ENCODE peak calls at places on chromosomes 12 and 14, in nine cellular contexts. One of them, this sample, is unnamed.

GRCh38 chr12:43337571-43338497 is 214.2 kb downstream of the ADAMTS20 start:
- DNase-seq in Calu3: peak; percentile 75
- DNase-seq in NCI-H1092: no peak
- DNase-seq in caudate nucleus: no peak
- DNase-seq in T1000: no peak
- DNase-seq in H7: no peak
- DNase-seq in smooth muscle cell of the brain vasculature: no peak
- DNase-seq in OCI-M1: peak; percentile 46
- DNase-seq in NCI-H1436: no peak
- DNase-seq in this sample: no peak

GRCh38 chr12:57433370-57433769 is 1.2 kb upstream of the INHBC start:
- DNase-seq in NCI-H1436: no peak
- DNase-seq in H7: no peak
- DNase-seq in T1000: no peak
- DNase-seq in caudate nucleus: no peak
- DNase-seq in Calu3: no peak
- DNase-seq in OCI-M1: no peak
- DNase-seq in NCI-H1092: no peak
- DNase-seq in smooth muscle cell of the brain vasculature: no peak
- DNase-seq in this sample: no peak

GRCh38 chr12:49965836-49966235 is 4.2 kb downstream of the AQP5 start:
- DNase-seq in T1000: no peak
- DNase-seq in Calu3: no peak
- DNase-seq in caudate nucleus: no peak
- DNase-seq in smooth muscle cell of the brain vasculature: no peak
- DNase-seq in NCI-H1436: no peak
- DNase-seq in H7: no peak
- DNase-seq in NCI-H1092: no peak
- DNase-seq in OCI-M1: no peak
- DNase-seq in this sample: no peak

GRCh38 chr12:104505095-104505819 is 48.5 kb downstream of the CHST11 start:
- DNase-seq in NCI-H1092: peak; percentile 35
- DNase-seq in H7: no peak
- DNase-seq in T1000: no peak
- DNase-seq in Calu3: no peak
- DNase-seq in caudate nucleus: no peak
- DNase-seq in NCI-H1436: peak; percentile 53
- DNase-seq in OCI-M1: no peak
- DNase-seq in smooth muscle cell of the brain vasculature: no peak
- DNase-seq in this sample: peak; percentile 94

GRCh38 chr14:61545716-61546455 is 149.4 kb upstream of the HIF1A start:
- DNase-seq in H7: no peak
- DNase-seq in Calu3: no peak
- DNase-seq in T1000: no peak
- DNase-seq in OCI-M1: no peak
- DNase-seq in NCI-H1436: no peak
- DNase-seq in NCI-H1092: no peak
- DNase-seq in smooth muscle cell of the brain vasculature: no peak
- DNase-seq in caudate nucleus: peak; percentile 58
- DNase-seq in this sample: no peak

GRCh38 chr14:49942090-49942489 is 49.2 kb downstream of the ARF6 start:
- DNase-seq in Calu3: no peak
- DNase-seq in T1000: no peak
- DNase-seq in NCI-H1436: no peak
- DNase-seq in caudate nucleus: no peak
- DNase-seq in NCI-H1092: no peak
- DNase-seq in OCI-M1: no peak
- DNase-seq in H7: no peak
- DNase-seq in smooth muscle cell of the brain vasculature: no peak
- DNase-seq in this sample: no peak

GRCh38 chr14:56474419-56475022 is 105.1 kb upstream of the TMEM260 start:
- DNase-seq in smooth muscle cell of the brain vasculature: no peak
- DNase-seq in OCI-M1: peak; percentile 70
- DNase-seq in NCI-H1092: peak; percentile 56
- DNase-seq in T1000: peak; percentile 4
- DNase-seq in H7: peak; percentile 58
- DNase-seq in caudate nucleus: no peak
- DNase-seq in Calu3: peak; percentile 20
- DNase-seq in NCI-H1436: peak; percentile 44
- DNase-seq in this sample: peak; percentile 35

GRCh38 chr12:119410396-119410795 is 75.9 kb downstream of the CCDC60 start:
- DNase-seq in Calu3: no peak
- DNase-seq in NCI-H1436: no peak
- DNase-seq in H7: no peak
- DNase-seq in caudate nucleus: no peak
- DNase-seq in OCI-M1: no peak
- DNase-seq in NCI-H1092: no peak
- DNase-seq in T1000: no peak
- DNase-seq in smooth muscle cell of the brain vasculature: no peak
- DNase-seq in this sample: no peak

GRCh38 chr14:86654558-86655184 is 1124.7 kb downstream of the FLRT2 start:
- DNase-seq in smooth muscle cell of the brain vasculature: peak; percentile 20
- DNase-seq in caudate nucleus: no peak
- DNase-seq in Calu3: peak; percentile 38
- DNase-seq in NCI-H1092: peak; percentile 18
- DNase-seq in NCI-H1436: no peak
- DNase-seq in H7: peak; percentile 30
- DNase-seq in OCI-M1: peak; percentile 84
- DNase-seq in T1000: no peak
- DNase-seq in this sample: peak; percentile 21

GRCh38 chr14:95318870-95319311 is 817 bp downstream of the CLMN start:
- DNase-seq in NCI-H1436: no peak
- DNase-seq in OCI-M1: no peak
- DNase-seq in caudate nucleus: no peak
- DNase-seq in H7: peak; percentile 77
- DNase-seq in T1000: no peak
- DNase-seq in smooth muscle cell of the brain vasculature: no peak
- DNase-seq in NCI-H1092: no peak
- DNase-seq in Calu3: no peak
- DNase-seq in this sample: no peak

GRCh38 chr12:130747867-130748740 is 32.0 kb upstream of the RIMBP2 start:
- DNase-seq in H7: peak; percentile 87
- DNase-seq in Calu3: peak; percentile 85
- DNase-seq in smooth muscle cell of the brain vasculature: no peak
- DNase-seq in caudate nucleus: peak; percentile 75
- DNase-seq in T1000: no peak
- DNase-seq in OCI-M1: peak; percentile 90
- DNase-seq in NCI-H1092: peak; percentile 56
- DNase-seq in NCI-H1436: peak; percentile 75
- DNase-seq in this sample: peak; percentile 68

GRCh38 chr12:64781374-64782029 is 22.3 kb upstream of the GNS start:
- DNase-seq in caudate nucleus: no peak
- DNase-seq in NCI-H1436: peak; percentile 38
- DNase-seq in Calu3: peak; percentile 36
- DNase-seq in smooth muscle cell of the brain vasculature: no peak
- DNase-seq in H7: peak; percentile 57
- DNase-seq in T1000: no peak
- DNase-seq in OCI-M1: no peak
- DNase-seq in NCI-H1092: no peak
- DNase-seq in this sample: no peak

GRCh38 chr12:103930787-103931536 is 752 bp downstream of the HSP90B1 start:
- DNase-seq in caudate nucleus: peak; percentile 4
- DNase-seq in T1000: no peak
- DNase-seq in smooth muscle cell of the brain vasculature: no peak
- DNase-seq in H7: no peak
- DNase-seq in OCI-M1: peak; percentile 66
- DNase-seq in NCI-H1436: no peak
- DNase-seq in Calu3: peak; percentile 18
- DNase-seq in NCI-H1092: no peak
- DNase-seq in this sample: peak; percentile 68

GRCh38 chr14:38592764-38593442 is 337.0 kb upstream of the CLEC14A start:
- DNase-seq in Calu3: no peak
- DNase-seq in NCI-H1092: no peak
- DNase-seq in smooth muscle cell of the brain vasculature: no peak
- DNase-seq in T1000: no peak
- DNase-seq in H7: no peak
- DNase-seq in NCI-H1436: no peak
- DNase-seq in OCI-M1: no peak
- DNase-seq in caudate nucleus: no peak
- DNase-seq in this sample: no peak

GRCh38 chr14:102469261-102469660 is 40.3 kb downstream of the ANKRD9 start:
- DNase-seq in H7: no peak
- DNase-seq in Calu3: no peak
- DNase-seq in NCI-H1092: no peak
- DNase-seq in T1000: no peak
- DNase-seq in smooth muscle cell of the brain vasculature: no peak
- DNase-seq in NCI-H1436: no peak
- DNase-seq in caudate nucleus: no peak
- DNase-seq in OCI-M1: no peak
- DNase-seq in this sample: no peak

GRCh38 chr12:11650697-11651281 is 1.3 kb downstream of the ETV6 start:
- DNase-seq in H7: no peak
- DNase-seq in NCI-H1436: no peak
- DNase-seq in T1000: no peak
- DNase-seq in caudate nucleus: no peak
- DNase-seq in smooth muscle cell of the brain vasculature: no peak
- DNase-seq in OCI-M1: peak; percentile 85
- DNase-seq in Calu3: no peak
- DNase-seq in NCI-H1092: peak; percentile 26
- DNase-seq in this sample: peak; percentile 65

GRCh38 chr12:19110541-19110940 is 19.0 kb upstream of the PLEKHA5 start:
- DNase-seq in Calu3: no peak
- DNase-seq in OCI-M1: no peak
- DNase-seq in T1000: no peak
- DNase-seq in smooth muscle cell of the brain vasculature: no peak
- DNase-seq in NCI-H1436: no peak
- DNase-seq in NCI-H1092: no peak
- DNase-seq in caudate nucleus: no peak
- DNase-seq in H7: no peak
- DNase-seq in this sample: no peak

GRCh38 chr12:6612247-6612646 is 5.1 kb upstream of the CHD4 start:
- DNase-seq in T1000: no peak
- DNase-seq in H7: no peak
- DNase-seq in Calu3: no peak
- DNase-seq in smooth muscle cell of the brain vasculature: no peak
- DNase-seq in NCI-H1092: no peak
- DNase-seq in caudate nucleus: no peak
- DNase-seq in OCI-M1: no peak
- DNase-seq in NCI-H1436: no peak
- DNase-seq in this sample: no peak

GRCh38 chr14:77094672-77095284 is 3.3 kb upstream of the CIPC start:
- DNase-seq in H7: peak; percentile 73
- DNase-seq in T1000: peak; percentile 50
- DNase-seq in OCI-M1: peak; percentile 82
- DNase-seq in caudate nucleus: peak; percentile 75
- DNase-seq in NCI-H1436: peak; percentile 74
- DNase-seq in NCI-H1092: peak; percentile 79
- DNase-seq in smooth muscle cell of the brain vasculature: peak; percentile 67
- DNase-seq in Calu3: peak; percentile 86
- DNase-seq in this sample: peak; percentile 90

GRCh38 chr12:116958402-116959197 is 47.9 kb downstream of the FBXW8 start:
- DNase-seq in NCI-H1092: no peak
- DNase-seq in caudate nucleus: no peak
- DNase-seq in smooth muscle cell of the brain vasculature: no peak
- DNase-seq in OCI-M1: no peak
- DNase-seq in T1000: no peak
- DNase-seq in NCI-H1436: no peak
- DNase-seq in Calu3: no peak
- DNase-seq in H7: no peak
- DNase-seq in this sample: peak; percentile 16

GRCh38 chr12:113322353-113322752 is 12.6 kb downstream of the SLC8B1 start:
- DNase-seq in smooth muscle cell of the brain vasculature: no peak
- DNase-seq in NCI-H1436: no peak
- DNase-seq in NCI-H1092: no peak
- DNase-seq in caudate nucleus: no peak
- DNase-seq in Calu3: no peak
- DNase-seq in OCI-M1: peak; percentile 23
- DNase-seq in H7: no peak
- DNase-seq in T1000: peak; percentile 2
- DNase-seq in this sample: no peak

GRCh38 chr12:43277630-43278267 is 274.3 kb downstream of the ADAMTS20 start:
- DNase-seq in NCI-H1092: no peak
- DNase-seq in NCI-H1436: no peak
- DNase-seq in H7: no peak
- DNase-seq in OCI-M1: no peak
- DNase-seq in Calu3: peak; percentile 1
- DNase-seq in smooth muscle cell of the brain vasculature: no peak
- DNase-seq in caudate nucleus: no peak
- DNase-seq in T1000: no peak
- DNase-seq in this sample: no peak

GRCh38 chr14:92459479-92460421 is 53.8 kb upstream of the RIN3 start:
- DNase-seq in Calu3: no peak
- DNase-seq in NCI-H1092: no peak
- DNase-seq in caudate nucleus: no peak
- DNase-seq in OCI-M1: no peak
- DNase-seq in NCI-H1436: no peak
- DNase-seq in H7: peak; percentile 35
- DNase-seq in T1000: no peak
- DNase-seq in smooth muscle cell of the brain vasculature: no peak
- DNase-seq in this sample: no peak

GRCh38 chr12:11724888-11725310 is 75.4 kb downstream of the ETV6 start:
- DNase-seq in smooth muscle cell of the brain vasculature: no peak
- DNase-seq in NCI-H1092: no peak
- DNase-seq in caudate nucleus: no peak
- DNase-seq in NCI-H1436: no peak
- DNase-seq in H7: no peak
- DNase-seq in OCI-M1: no peak
- DNase-seq in Calu3: no peak
- DNase-seq in T1000: no peak
- DNase-seq in this sample: no peak

GRCh38 chr12:98845957-98846356 is 200.9 kb downstream of the APAF1 start:
- DNase-seq in OCI-M1: no peak
- DNase-seq in smooth muscle cell of the brain vasculature: no peak
- DNase-seq in NCI-H1436: no peak
- DNase-seq in T1000: no peak
- DNase-seq in NCI-H1092: no peak
- DNase-seq in H7: no peak
- DNase-seq in Calu3: no peak
- DNase-seq in caudate nucleus: no peak
- DNase-seq in this sample: no peak

GRCh38 chr14:69002069-69002468 is 23.0 kb upstream of the ACTN1 start:
- DNase-seq in NCI-H1092: no peak
- DNase-seq in smooth muscle cell of the brain vasculature: no peak
- DNase-seq in OCI-M1: no peak
- DNase-seq in H7: peak; percentile 65
- DNase-seq in T1000: no peak
- DNase-seq in Calu3: peak; percentile 58
- DNase-seq in NCI-H1436: no peak
- DNase-seq in caudate nucleus: no peak
- DNase-seq in this sample: peak; percentile 17

GRCh38 chr12:107131832-107132616 is 38.7 kb upstream of the CRY1 start:
- DNase-seq in caudate nucleus: peak; percentile 7
- DNase-seq in smooth muscle cell of the brain vasculature: peak; percentile 39
- DNase-seq in OCI-M1: peak; percentile 71
- DNase-seq in NCI-H1092: peak; percentile 74
- DNase-seq in H7: peak; percentile 60
- DNase-seq in T1000: peak; percentile 15
- DNase-seq in Calu3: peak; percentile 44
- DNase-seq in NCI-H1436: peak; percentile 60
- DNase-seq in this sample: peak; percentile 41

GRCh38 chr14:80636071-80636470 is 305.5 kb downstream of the CEP128 start:
- DNase-seq in Calu3: no peak
- DNase-seq in H7: no peak
- DNase-seq in NCI-H1092: no peak
- DNase-seq in caudate nucleus: no peak
- DNase-seq in NCI-H1436: no peak
- DNase-seq in T1000: no peak
- DNase-seq in smooth muscle cell of the brain vasculature: no peak
- DNase-seq in OCI-M1: no peak
- DNase-seq in this sample: peak; percentile 4

GRCh38 chr12:47838286-47838931 is 18.7 kb upstream of the HDAC7 start:
- DNase-seq in H7: peak; percentile 85
- DNase-seq in Calu3: peak; percentile 42
- DNase-seq in NCI-H1092: peak; percentile 19
- DNase-seq in NCI-H1436: peak; percentile 14
- DNase-seq in smooth muscle cell of the brain vasculature: no peak
- DNase-seq in OCI-M1: peak; percentile 71
- DNase-seq in T1000: no peak
- DNase-seq in caudate nucleus: peak; percentile 45
- DNase-seq in this sample: peak; percentile 42

GRCh38 chr12:113500662-113501435 is 29.2 kb upstream of the LHX5 start:
- DNase-seq in NCI-H1436: no peak
- DNase-seq in OCI-M1: no peak
- DNase-seq in NCI-H1092: no peak
- DNase-seq in T1000: no peak
- DNase-seq in smooth muscle cell of the brain vasculature: no peak
- DNase-seq in H7: peak; percentile 87
- DNase-seq in Calu3: no peak
- DNase-seq in caudate nucleus: peak; percentile 31
- DNase-seq in this sample: no peak

GRCh38 chr12:104520242-104520900 is 63.6 kb downstream of the CHST11 start:
- DNase-seq in H7: no peak
- DNase-seq in NCI-H1436: no peak
- DNase-seq in smooth muscle cell of the brain vasculature: no peak
- DNase-seq in Calu3: no peak
- DNase-seq in OCI-M1: no peak
- DNase-seq in NCI-H1092: peak; percentile 47
- DNase-seq in caudate nucleus: no peak
- DNase-seq in T1000: no peak
- DNase-seq in this sample: peak; percentile 77